ENCODE peak calls at places on chromosomes 16 and 17, in eight cellular contexts. K is spleen, X is suprapubic skin, H is endothelial cell of umbilical vein, A is HCT116, I is K562, V is GM12891, T is HL-60. Z is an unnamed sample.

GRCh38 chr17:67421869-67422273 is 44.8 kb downstream of the PITPNC1 start:
- DNase-seq in V (no peak), X (no peak), I (no peak), T (peak), A (peak), K (no peak), H (peak), Z (peak)

GRCh38 chr17:76791053-76791980 is 53.4 kb downstream of the MFSD11 start:
- DNase-seq in A (no peak), T (peak), V (peak), K (peak), X (no peak), H (peak), I (peak), Z (no peak)

GRCh38 chr17:14143678-14144077 is 74.4 kb downstream of the COX10 start:
- DNase-seq in V (no peak), X (no peak), I (no peak), A (no peak), H (no peak), K (no peak), T (no peak), Z (no peak)

GRCh38 chr16:6356881-6357280 is 975.8 kb upstream of the RBFOX1 start:
- DNase-seq in X (no peak), T (no peak), H (no peak), A (no peak), V (no peak), I (no peak), K (no peak), Z (no peak)

GRCh38 chr16:73064227-73064995 is 16.5 kb upstream of the ZFHX3 start:
- DNase-seq in T (peak), I (no peak), A (no peak), X (no peak), V (peak), H (peak), K (no peak), Z (no peak)

GRCh38 chr17:29566473-29567361 is at the start of gene ABHD15:
- DNase-seq in X (peak), V (peak), H (peak), T (peak), A (peak), I (no peak), K (peak), Z (peak)

GRCh38 chr17:5473906-5474305 is 5.1 kb upstream of the DHX33 start:
- DNase-seq in X (no peak), A (no peak), K (no peak), H (no peak), I (no peak), V (no peak), T (no peak), Z (no peak)

GRCh38 chr17:73278049-73278464 is 16.4 kb upstream of the CPSF4L start:
- DNase-seq in A (no peak), I (no peak), H (no peak), V (no peak), T (no peak), X (no peak), K (no peak), Z (peak)

GRCh38 chr17:9414471-9414870 is 161.1 kb downstream of the STX8 start:
- DNase-seq in A (no peak), T (no peak), K (no peak), X (no peak), V (peak), I (no peak), H (no peak), Z (no peak)

GRCh38 chr17:49399995-49400394 is 14.7 kb downstream of the PHB1 start:
- DNase-seq in I (no peak), X (no peak), T (no peak), K (no peak), V (no peak), A (no peak), H (no peak), Z (no peak)

GRCh38 chr17:63390090-63390489 is 56.0 kb downstream of the CYB561 start:
- DNase-seq in V (no peak), I (no peak), H (no peak), X (no peak), T (no peak), A (no peak), K (no peak), Z (no peak)

GRCh38 chr17:63843387-63844292 is 1.2 kb upstream of the SMARCD2 start:
- DNase-seq in A (peak), I (no peak), H (peak), K (peak), X (no peak), T (peak), V (no peak), Z (peak)

GRCh38 chr16:62149646-62150045 is 113.4 kb upstream of the CDH8 start:
- DNase-seq in T (no peak), I (no peak), X (no peak), K (no peak), A (no peak), H (no peak), V (no peak), Z (no peak)

GRCh38 chr17:28916302-28916934 is 13.5 kb upstream of the DHRS13 start:
- DNase-seq in A (peak), T (peak), K (no peak), X (no peak), I (peak), H (peak), V (no peak), Z (peak)

GRCh38 chr16:21602785-21603184 is 3.4 kb downstream of the METTL9 start:
- DNase-seq in H (no peak), X (no peak), V (no peak), K (no peak), I (no peak), A (no peak), T (no peak), Z (no peak)

GRCh38 chr17:61504697-61505096 is 52.5 kb downstream of the TBX4 start:
- DNase-seq in T (no peak), I (no peak), A (no peak), K (no peak), X (no peak), H (peak), V (no peak), Z (no peak)

GRCh38 chr17:17837966-17838962 is 1.5 kb upstream of the SREBF1 start:
- DNase-seq in I (no peak), H (peak), K (no peak), V (no peak), X (peak), T (peak), A (peak), Z (peak)

GRCh38 chr16:74455619-74456289 is 34.5 kb upstream of the CLEC18B start:
- DNase-seq in X (no peak), K (no peak), V (no peak), H (peak), T (no peak), I (no peak), A (no peak), Z (no peak)

GRCh38 chr16:74926832-74927231 is 58.1 kb downstream of the WDR59 start:
- DNase-seq in I (no peak), T (no peak), V (no peak), K (no peak), A (no peak), X (no peak), H (no peak), Z (no peak)

GRCh38 chr17:58184308-58184985 is 8.1 kb upstream of the EPX start:
- DNase-seq in K (no peak), H (no peak), I (peak), V (no peak), A (peak), T (peak), X (no peak), Z (no peak)

GRCh38 chr17:74392848-74393247 is 25.5 kb downstream of the GPR142 start:
- DNase-seq in H (no peak), V (no peak), A (no peak), K (no peak), X (no peak), T (no peak), I (peak), Z (no peak)

GRCh38 chr16:54545890-54546476 is 259.4 kb upstream of the IRX3 start:
- DNase-seq in T (no peak), A (no peak), K (no peak), I (no peak), V (no peak), H (no peak), X (no peak), Z (no peak)

GRCh38 chr17:82895087-82895486 is 55.3 kb upstream of the ZNF750 start:
- DNase-seq in T (no peak), V (no peak), I (no peak), H (no peak), X (no peak), K (no peak), A (no peak), Z (no peak)

GRCh38 chr17:20992987-20993862 is 49.6 kb downstream of the USP22 start:
- DNase-seq in H (peak), V (peak), I (peak), K (peak), X (peak), T (peak), A (peak), Z (peak)

GRCh38 chr17:47276868-47277267 is 23.2 kb downstream of the ITGB3 start:
- DNase-seq in K (no peak), T (no peak), H (peak), X (peak), I (no peak), A (no peak), V (no peak), Z (no peak)

GRCh38 chr17:37657202-37657601 is 14.0 kb upstream of the DDX52 start:
- DNase-seq in A (no peak), T (no peak), X (no peak), K (no peak), H (no peak), V (no peak), I (no peak), Z (no peak)

GRCh38 chr17:10126554-10127493 is 71.6 kb downstream of the GAS7 start:
- DNase-seq in V (no peak), H (no peak), A (no peak), I (no peak), K (no peak), T (peak), X (no peak), Z (no peak)

DNA sequence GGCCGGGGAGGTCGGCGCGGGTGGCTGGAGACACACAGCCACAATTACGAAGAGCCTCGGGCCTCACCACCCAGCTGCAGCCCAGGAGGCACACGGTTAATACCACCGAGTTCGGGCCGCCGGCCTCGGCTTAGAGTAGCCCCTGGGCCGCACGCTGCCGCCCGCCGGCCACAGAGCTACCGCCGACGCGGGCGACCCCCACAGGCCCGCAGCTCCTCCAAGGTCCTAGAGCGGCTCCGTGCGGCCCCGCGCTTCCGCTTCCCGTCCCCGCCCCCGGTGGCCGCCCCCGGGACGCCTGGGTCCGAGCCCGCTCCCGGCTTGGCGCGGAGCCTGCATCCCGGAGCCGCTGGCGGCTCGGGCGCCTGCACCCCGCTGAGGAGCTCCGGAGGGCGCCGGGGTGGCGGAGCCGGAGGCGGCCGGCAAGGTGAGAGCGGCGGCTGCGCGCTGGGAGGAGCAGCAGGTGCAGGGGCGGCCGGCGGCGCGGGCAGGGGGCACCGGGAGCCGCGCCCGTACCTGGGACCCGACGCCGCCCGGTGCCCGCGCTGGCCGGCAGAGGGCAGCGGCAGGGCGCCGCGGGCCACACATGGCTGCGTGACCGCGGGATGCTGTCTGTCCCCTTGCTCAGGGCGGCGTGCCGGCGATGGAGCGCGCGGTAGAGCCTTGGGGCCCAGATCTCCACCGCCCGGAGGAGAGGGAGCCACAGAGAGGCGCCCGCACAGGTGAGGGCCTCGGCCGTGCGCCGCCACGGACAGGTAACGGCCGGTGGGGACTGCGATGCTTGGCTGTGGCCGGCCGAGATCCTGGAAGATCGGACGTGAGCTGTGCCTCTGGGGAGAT is at the start of gene ZNF48:
- DNase-seq in A (peak), T (peak), K (peak), H (peak), I (peak), V (peak), X (peak), Z (peak)
- TF ChIP-seq POLR2AphosphoS5 in A (peak), T (no peak), K (peak), H (peak), I (no peak), V (no peak), X (no peak), Z (peak)

GRCh38 chr17:78324391-78325075 is 35.3 kb downstream of the SOCS3 start:
- DNase-seq in X (peak), H (peak), I (no peak), V (no peak), K (no peak), A (no peak), T (peak), Z (no peak)
- TF ChIP-seq POLR2AphosphoS5 in X (no peak), H (no peak), I (no peak), V (no peak), K (peak), A (no peak), T (peak), Z (peak)

DNA sequence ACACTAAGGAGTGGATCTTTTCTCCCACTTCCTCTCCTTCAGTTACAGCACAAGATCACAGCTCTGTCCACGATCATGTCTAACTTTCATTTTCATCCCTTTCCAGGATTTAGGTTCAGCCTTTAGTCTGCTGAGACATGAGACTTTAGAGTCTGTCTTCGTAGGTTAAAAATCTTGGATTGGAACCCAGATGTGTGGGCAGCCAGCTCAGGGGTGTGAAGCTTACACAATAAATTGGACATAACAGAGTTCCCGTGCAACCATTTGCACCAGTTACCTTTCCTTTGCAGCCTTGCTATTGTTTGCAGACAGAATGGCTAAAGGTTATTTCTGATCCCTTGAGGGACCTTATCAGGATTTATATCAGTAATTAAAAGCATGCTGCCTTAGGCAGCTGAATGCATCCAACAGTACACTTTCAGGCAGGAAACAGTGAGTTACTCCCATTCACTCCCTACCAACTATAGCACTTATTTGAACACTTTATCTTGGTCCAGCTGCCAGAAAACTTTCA is 87.4 kb downstream of the TMEM100 start:
- DNase-seq in H (peak), I (no peak), K (no peak), A (no peak), X (no peak), T (no peak), V (no peak), Z (no peak)
- TF ChIP-seq POLR2AphosphoS5 in H (no peak), I (no peak), K (no peak), A (no peak), X (no peak), T (no peak), V (no peak), Z (no peak)

DNA sequence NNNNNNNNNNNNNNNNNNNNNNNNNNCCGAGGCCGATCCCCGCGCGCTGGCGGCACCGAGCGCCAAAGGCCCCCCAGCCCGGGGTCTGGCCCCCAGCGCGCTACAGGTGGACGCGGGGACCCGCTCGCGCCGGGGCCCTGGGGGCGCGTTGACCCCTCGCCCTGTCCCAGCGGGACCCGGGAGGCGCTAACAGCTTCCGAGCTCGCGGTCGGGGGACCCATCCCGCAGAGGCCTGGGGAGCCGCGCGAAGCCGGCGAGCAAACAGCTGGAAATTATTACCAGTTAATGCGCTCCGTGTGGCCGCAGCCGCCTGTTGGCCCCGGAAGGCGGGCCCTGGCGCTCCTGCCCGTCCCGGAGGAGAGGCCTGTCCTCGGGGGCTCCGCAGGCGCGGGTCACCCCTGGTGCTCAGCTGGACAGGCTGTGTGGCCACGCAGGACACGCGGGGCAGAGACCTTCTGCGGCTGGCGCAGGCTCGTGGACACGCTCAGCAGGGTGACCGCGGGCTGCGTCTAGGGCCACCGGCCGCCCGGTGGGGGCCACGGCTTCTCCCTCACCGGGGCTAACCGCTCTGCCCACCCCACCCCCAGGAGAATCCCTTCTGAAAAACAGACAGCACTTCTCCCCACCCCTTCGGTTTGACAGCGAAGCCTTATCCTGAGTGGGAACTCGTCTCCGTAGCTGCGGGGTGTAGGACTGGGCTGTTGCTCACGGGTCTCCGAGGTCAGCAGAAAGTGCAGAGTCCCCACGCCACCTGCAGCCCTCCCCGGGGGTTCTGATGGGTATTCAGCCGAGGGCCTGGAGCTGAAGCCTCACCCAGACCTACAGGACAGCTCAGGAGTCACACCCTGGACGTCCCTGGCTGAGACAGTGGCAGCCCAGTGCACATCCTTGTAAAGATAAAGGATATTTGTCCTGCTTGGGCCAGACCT is 138.7 kb upstream of the RPH3AL start:
- DNase-seq in K (peak), X (peak), T (peak), A (no peak), H (peak), V (peak), I (peak), Z (peak)
- TF ChIP-seq POLR2AphosphoS5 in K (no peak), X (no peak), T (no peak), A (no peak), H (no peak), V (no peak), I (no peak), Z (no peak)

GRCh38 chr17:79024901-79025737 is 1.1 kb downstream of the C1QTNF1 start:
- DNase-seq in T (no peak), V (no peak), K (peak), X (peak), I (no peak), A (no peak), H (no peak), Z (peak)
- TF ChIP-seq POLR2AphosphoS5 in T (no peak), V (no peak), K (peak), X (no peak), I (no peak), A (no peak), H (no peak), Z (peak)

GRCh38 chr16:626787-627457 is 3.9 kb upstream of the WFIKKN1 start:
- DNase-seq in I (peak), H (peak), K (no peak), X (peak), A (peak), V (no peak), T (no peak), Z (no peak)
- TF ChIP-seq POLR2AphosphoS5 in I (no peak), H (peak), K (no peak), X (no peak), A (peak), V (no peak), T (no peak), Z (no peak)

GRCh38 chr17:78313735-78314648 is 45.9 kb downstream of the SOCS3 start:
- DNase-seq in T (peak), K (peak), H (peak), I (peak), V (peak), X (no peak), A (peak), Z (peak)
- TF ChIP-seq POLR2AphosphoS5 in T (no peak), K (peak), H (peak), I (peak), V (no peak), X (peak), A (peak), Z (peak)